ENCODE peak calls at places on chromosome 20, in eight cellular contexts. M is fibroblast of mammary gland; D is stimulated activated CD4-positive, alpha-beta T cell treated with anti-CD3 and anti-CD28 coated beads, Interleukin-12 subunit alpha, Interleukin-12 subunit beta, amount 100 ng/mL, for 4 hours; Q is SK-MEL-5; S is 8988T; X is non-pigmented ciliary epithelial cell; L is fibroblast of pulmonary artery; J is ELR. C is an unnamed sample.

GRCh38 chr20:11193241-11193640 is 519.4 kb upstream of the JAG1 start:
- DNase-seq in M (peak), L (no peak), X (no peak), J (no peak), D (no peak), S (no peak), Q (no peak), C (no peak)

GRCh38 chr20:40961686-40962640 is 66.7 kb upstream of the TOP1 start:
- DNase-seq in L (peak), X (no peak), J (peak), Q (peak), M (peak), S (no peak), D (no peak), C (no peak)

GRCh38 chr20:48674461-48674860 is 153.3 kb downstream of the PREX1 start:
- DNase-seq in X (no peak), M (no peak), D (no peak), J (no peak), L (no peak), Q (no peak), S (no peak), C (no peak)

GRCh38 chr20:4192378-4193048 is 177.2 kb upstream of the RNF24 start:
- DNase-seq in J (peak), M (peak), S (no peak), X (no peak), Q (peak), D (no peak), L (peak), C (no peak)

GRCh38 chr20:46159101-46159897 is 41.2 kb downstream of the CD40 start:
- DNase-seq in D (no peak), Q (no peak), J (no peak), X (no peak), S (no peak), L (no peak), M (no peak), C (no peak)

GRCh38 chr20:37351689-37352610 is 6.0 kb downstream of the SRC start:
- DNase-seq in D (no peak), J (no peak), L (no peak), M (no peak), S (peak), Q (no peak), X (no peak), C (no peak)

GRCh38 chr20:46572181-46572580 is 21.7 kb upstream of the OCSTAMP start:
- DNase-seq in L (no peak), J (no peak), Q (peak), D (no peak), S (no peak), M (no peak), X (no peak), C (no peak)

GRCh38 chr20:53828673-53829085 is 235.0 kb upstream of the ZNF217 start:
- DNase-seq in M (peak), D (no peak), S (no peak), X (peak), Q (peak), J (peak), L (peak), C (peak)

GRCh38 chr20:18904624-18905023 is 91.0 kb downstream of the SCP2D1 start:
- DNase-seq in L (no peak), M (no peak), Q (peak), J (peak), X (no peak), D (no peak), S (no peak), C (no peak)

GRCh38 chr20:4574356-4574690 is 147.4 kb upstream of the PRND start:
- DNase-seq in L (no peak), M (no peak), X (no peak), J (no peak), S (no peak), D (no peak), Q (no peak), C (peak)

GRCh38 chr20:63413963-63414684 is 53.0 kb upstream of the CHRNA4 start:
- DNase-seq in D (no peak), L (no peak), X (no peak), M (no peak), J (no peak), S (no peak), Q (no peak), C (no peak)

GRCh38 chr20:63087236-63087871 is 80.6 kb upstream of the BHLHE23 start:
- DNase-seq in X (no peak), Q (no peak), D (no peak), L (no peak), M (no peak), J (no peak), S (no peak), C (no peak)

GRCh38 chr20:32326507-32326851 is 31.7 kb upstream of the ASXL1 start:
- DNase-seq in M (no peak), L (no peak), J (peak), S (no peak), X (no peak), Q (no peak), D (no peak), C (no peak)

GRCh38 chr20:57410398-57411323 is 19.5 kb downstream of the RBM38 start:
- DNase-seq in X (no peak), D (no peak), J (no peak), Q (no peak), S (no peak), L (no peak), M (no peak), C (no peak)

GRCh38 chr20:48622421-48622820 is 205.4 kb downstream of the PREX1 start:
- DNase-seq in M (no peak), S (no peak), D (no peak), X (no peak), L (no peak), Q (no peak), J (no peak), C (no peak)

GRCh38 chr20:40010483-40010882 is 678.6 kb downstream of the MAFB start:
- DNase-seq in D (no peak), S (no peak), M (peak), J (peak), Q (peak), X (no peak), L (no peak), C (no peak)

GRCh38 chr20:47354710-47355488 is 1.6 kb downstream of the ZMYND8 start:
- DNase-seq in Q (peak), X (no peak), L (peak), D (no peak), M (peak), J (peak), S (no peak), C (no peak)

C was measured in kidney epithelial cell.